ENCODE peak calls at places on chromosomes 13 and 19, in eight cellular contexts. J, B, F, R, D, C, U and H are unnamed samples.

GRCh38 chr13:51887441-51887840 is 25.7 kb downstream of the CCDC70 start:
- DNase-seq in J (no peak), B (no peak), F (no peak), R (no peak), D (no peak), C (no peak), U (no peak), H (no peak)

GRCh38 chr19:47603706-47604310 is 5.1 kb upstream of the BICRA start:
- DNase-seq in J (no peak), B (no peak), F (no peak), R (no peak), D (no peak), C (no peak), U (no peak), H (no peak)

GRCh38 chr19:32464279-32464678 is 58.7 kb downstream of the DPY19L3 start:
- DNase-seq in J (peak), B (no peak), F (no peak), R (no peak), D (no peak), C (no peak), U (no peak), H (no peak)

GRCh38 chr13:51935326-51936171 is 73.8 kb downstream of the CCDC70 start:
- DNase-seq in J (peak), B (peak), F (no peak), R (no peak), D (no peak), C (no peak), U (no peak), H (no peak)

GRCh38 chr13:102830646-102831045 is 15.2 kb upstream of the ERCC5 start:
- DNase-seq in J (peak), B (peak), F (no peak), R (no peak), D (peak), C (no peak), U (no peak), H (no peak)

GRCh38 chr19:16660763-16661479 is at the start of gene TMEM38A:
- DNase-seq in J (no peak), B (peak), F (peak), R (no peak), D (peak), C (peak), U (peak), H (peak)

GRCh38 chr19:13209797-13210775 is 59.9 kb downstream of the IER2 start:
- DNase-seq in J (no peak), B (no peak), F (no peak), R (no peak), D (no peak), C (no peak), U (no peak), H (no peak)

GRCh38 chr19:10692673-10693264 is 8.5 kb upstream of the QTRT1 start:
- DNase-seq in J (no peak), B (no peak), F (no peak), R (no peak), D (no peak), C (no peak), U (no peak), H (no peak)

GRCh38 chr13:30581582-30581981 is 36.1 kb upstream of the USPL1 start:
- DNase-seq in J (peak), B (no peak), F (no peak), R (no peak), D (no peak), C (no peak), U (no peak), H (no peak)

GRCh38 chr19:43624933-43625332 is 5.5 kb upstream of the ZNF428 start:
- DNase-seq in J (peak), B (peak), F (no peak), R (peak), D (peak), C (peak), U (peak), H (no peak)

GRCh38 chr19:18674616-18675015 is 8.9 kb upstream of the CRTC1 start:
- DNase-seq in J (no peak), B (peak), F (no peak), R (no peak), D (no peak), C (no peak), U (no peak), H (no peak)

GRCh38 chr13:91358384-91358776 is 10.9 kb downstream of the MIR17HG start:
- DNase-seq in J (no peak), B (no peak), F (no peak), R (no peak), D (no peak), C (no peak), U (no peak), H (no peak)

GRCh38 chr19:48698046-48698445 is 2.3 kb downstream of the FUT2 start:
- DNase-seq in J (peak), B (peak), F (no peak), R (no peak), D (no peak), C (no peak), U (no peak), H (no peak)

GRCh38 chr13:51451467-51452390 is 1.1 kb downstream of the INTS6 start:
- DNase-seq in J (peak), B (peak), F (peak), R (peak), D (peak), C (peak), U (peak), H (peak)

GRCh38 chr13:109914111-109914510 is 127.7 kb upstream of the IRS2 start:
- DNase-seq in J (no peak), B (no peak), F (no peak), R (no peak), D (no peak), C (no peak), U (no peak), H (no peak)

GRCh38 chr19:48618916-48619691 is at the start of the genes RPL18 and SPHK2:
- DNase-seq in J (peak), B (peak), F (peak), R (peak), D (peak), C (peak), U (peak), H (peak)

GRCh38 chr19:12163841-12164240 is 945 bp downstream of the ZNF136 start:
- DNase-seq in J (peak), B (no peak), F (no peak), R (no peak), D (no peak), C (no peak), U (no peak), H (no peak)

GRCh38 chr19:40719414-40719894 is 2.5 kb downstream of the ITPKC start:
- DNase-seq in J (no peak), B (peak), F (no peak), R (no peak), D (no peak), C (no peak), U (no peak), H (no peak)

GRCh38 chr19:5897189-5897969 is 6.2 kb downstream of the NDUFA11 start:
- DNase-seq in J (no peak), B (no peak), F (no peak), R (no peak), D (no peak), C (no peak), U (no peak), H (no peak)

GRCh38 chr13:48192536-48192935 is 40.5 kb upstream of the ITM2B start:
- DNase-seq in J (no peak), B (no peak), F (no peak), R (no peak), D (no peak), C (no peak), U (no peak), H (no peak)

GRCh38 chr13:47897411-47898050 is 103.5 kb downstream of the SUCLA2 start:
- DNase-seq in J (peak), B (no peak), F (no peak), R (no peak), D (no peak), C (no peak), U (no peak), H (no peak)

GRCh38 chr19:39150807-39151206 is 25.2 kb downstream of the PAK4 start:
- DNase-seq in J (no peak), B (no peak), F (no peak), R (no peak), D (peak), C (peak), U (no peak), H (no peak)

GRCh38 chr13:44710576-44710975 is 134.4 kb upstream of the TSC22D1 start:
- DNase-seq in J (peak), B (no peak), F (no peak), R (no peak), D (no peak), C (no peak), U (peak), H (no peak)

GRCh38 chr13:74131206-74131605 is 3.0 kb downstream of the KLF12 start:
- DNase-seq in J (peak), B (no peak), F (no peak), R (no peak), D (no peak), C (no peak), U (no peak), H (no peak)

GRCh38 chr13:97122381-97122996 is 99.6 kb upstream of the MBNL2 start:
- DNase-seq in J (peak), B (no peak), F (no peak), R (no peak), D (no peak), C (no peak), U (no peak), H (no peak)

GRCh38 chr13:41944635-41945401 is 16.1 kb downstream of the VWA8 start:
- DNase-seq in J (no peak), B (no peak), F (no peak), R (no peak), D (no peak), C (no peak), U (no peak), H (no peak)

GRCh38 chr19:4933528-4933927 is 24.2 kb downstream of the UHRF1 start:
- DNase-seq in J (peak), B (peak), F (no peak), R (no peak), D (no peak), C (no peak), U (no peak), H (no peak)

GRCh38 chr19:49567722-49568454 is 12.5 kb downstream of the NOSIP start:
- DNase-seq in J (peak), B (peak), F (no peak), R (no peak), D (no peak), C (no peak), U (peak), H (no peak)

GRCh38 chr13:114062754-114063153 is 69.7 kb downstream of the RASA3 start:
- DNase-seq in J (no peak), B (no peak), F (no peak), R (no peak), D (no peak), C (peak), U (no peak), H (no peak)

GRCh38 chr19:9381367-9381785 is 18.6 kb downstream of the ZNF177 start:
- DNase-seq in J (peak), B (no peak), F (no peak), R (no peak), D (no peak), C (no peak), U (no peak), H (no peak)

GRCh38 chr13:60699636-60700035 is 302.6 kb downstream of the TDRD3 start:
- DNase-seq in J (no peak), B (no peak), F (no peak), R (no peak), D (no peak), C (no peak), U (no peak), H (no peak)

GRCh38 chr19:55688422-55689218 is 13.6 kb downstream of the EPN1 start:
- DNase-seq in J (no peak), B (peak), F (peak), R (no peak), D (no peak), C (peak), U (no peak), H (peak)

GRCh38 chr13:37681295-37682032 is 82.9 kb upstream of the POSTN start:
- DNase-seq in J (peak), B (no peak), F (no peak), R (no peak), D (no peak), C (no peak), U (no peak), H (no peak)

GRCh38 chr19:37988758-37989635 is 82.0 kb downstream of the SIPA1L3 start:
- DNase-seq in J (peak), B (no peak), F (no peak), R (no peak), D (no peak), C (no peak), U (no peak), H (no peak)

GRCh38 chr19:48543121-48543710 is 8.8 kb upstream of the SULT2B1 start:
- DNase-seq in J (no peak), B (no peak), F (no peak), R (no peak), D (no peak), C (peak), U (no peak), H (no peak)

GRCh38 chr19:40907968-40908735 is 26.1 kb upstream of the CYP2A7 start:
- DNase-seq in J (no peak), B (no peak), F (no peak), R (peak), D (no peak), C (peak), U (peak), H (peak)

GRCh38 chr13:78976696-78977095 is 317.7 kb upstream of the OBI1 start:
- DNase-seq in J (no peak), B (no peak), F (no peak), R (no peak), D (no peak), C (no peak), U (no peak), H (no peak)